ENCODE peak calls at places on chromosomes 16 and 17, in five cellular contexts. One of them, this sample, is unnamed. For H3K9me3, the result is how much of the 10 kb centered on the place peaks cover.

GRCh38 chr17:57859601-57860413 is 10.0 kb upstream of the MRPS23 start:
- DNase-seq in mucosa of descending colon: no peak
- DNase-seq in K562: no peak
- DNase-seq in effector memory CD4-positive, alpha-beta T cell: no peak
- DNase-seq in CD8-positive, alpha-beta memory T cell: no peak
- DNase-seq in this sample: no peak

GRCh38 chr16:12239953-12240485 is 263.5 kb downstream of the SNX29 start:
- DNase-seq in mucosa of descending colon: no peak
- DNase-seq in effector memory CD4-positive, alpha-beta T cell: no peak
- DNase-seq in CD8-positive, alpha-beta memory T cell: no peak
- DNase-seq in K562: no peak
- DNase-seq in this sample: no peak

GRCh38 chr16:12502671-12503070 is 301.0 kb downstream of the CPPED1 start:
- DNase-seq in CD8-positive, alpha-beta memory T cell: no peak
- DNase-seq in effector memory CD4-positive, alpha-beta T cell: no peak
- DNase-seq in mucosa of descending colon: no peak
- DNase-seq in K562: no peak
- DNase-seq in this sample: no peak

GRCh38 chr16:50246299-50247122 is 19.8 kb upstream of the ADCY7 start:
- DNase-seq in K562: no peak
- DNase-seq in CD8-positive, alpha-beta memory T cell: no peak
- DNase-seq in mucosa of descending colon: peak
- DNase-seq in effector memory CD4-positive, alpha-beta T cell: no peak
- DNase-seq in this sample: no peak

GRCh38 chr16:1999866-2000514 is 9.6 kb downstream of the ZNF598 start:
- DNase-seq in mucosa of descending colon: no peak
- DNase-seq in K562: no peak
- DNase-seq in CD8-positive, alpha-beta memory T cell: no peak
- DNase-seq in effector memory CD4-positive, alpha-beta T cell: no peak
- DNase-seq in this sample: no peak

GRCh38 chr17:48055531-48056245 is 7.5 kb downstream of the NFE2L1 start:
- DNase-seq in effector memory CD4-positive, alpha-beta T cell: no peak
- DNase-seq in K562: no peak
- DNase-seq in CD8-positive, alpha-beta memory T cell: no peak
- DNase-seq in mucosa of descending colon: no peak
- DNase-seq in this sample: no peak

GRCh38 chr17:74842599-74843351 is 16.9 kb downstream of the GRIN2C start:
- DNase-seq in K562: peak
- DNase-seq in CD8-positive, alpha-beta memory T cell: no peak
- DNase-seq in effector memory CD4-positive, alpha-beta T cell: no peak
- DNase-seq in mucosa of descending colon: peak
- DNase-seq in this sample: no peak

GRCh38 chr16:25018972-25019617 is 3.9 kb upstream of the ARHGAP17 start:
- DNase-seq in CD8-positive, alpha-beta memory T cell: no peak
- DNase-seq in effector memory CD4-positive, alpha-beta T cell: no peak
- DNase-seq in K562: no peak
- DNase-seq in mucosa of descending colon: no peak
- DNase-seq in this sample: no peak

GRCh38 chr17:80492343-80493136 is 16.1 kb upstream of the NPTX1 start:
- DNase-seq in K562: no peak
- DNase-seq in mucosa of descending colon: no peak
- DNase-seq in CD8-positive, alpha-beta memory T cell: no peak
- DNase-seq in effector memory CD4-positive, alpha-beta T cell: no peak
- DNase-seq in this sample: no peak

GRCh38 chr17:4604111-4604644 is 19.8 kb downstream of the SMTNL2 start:
- DNase-seq in CD8-positive, alpha-beta memory T cell: no peak
- DNase-seq in mucosa of descending colon: peak
- DNase-seq in K562: no peak
- DNase-seq in effector memory CD4-positive, alpha-beta T cell: no peak
- DNase-seq in this sample: no peak

GRCh38 chr16:46885960-46886763 is 2.0 kb downstream of the GPT2 start:
- DNase-seq in CD8-positive, alpha-beta memory T cell: no peak
- DNase-seq in effector memory CD4-positive, alpha-beta T cell: no peak
- DNase-seq in K562: no peak
- DNase-seq in mucosa of descending colon: no peak
- DNase-seq in this sample: no peak

GRCh38 chr17:21500064-21500463 is 123.9 kb downstream of the KCNJ12 start:
- DNase-seq in effector memory CD4-positive, alpha-beta T cell: no peak
- DNase-seq in CD8-positive, alpha-beta memory T cell: no peak
- DNase-seq in mucosa of descending colon: no peak
- DNase-seq in K562: no peak
- DNase-seq in this sample: no peak

GRCh38 chr17:77453613-77454559 is 313.1 kb downstream of the SEC14L1 start:
- DNase-seq in mucosa of descending colon: peak
- DNase-seq in CD8-positive, alpha-beta memory T cell: no peak
- DNase-seq in effector memory CD4-positive, alpha-beta T cell: no peak
- DNase-seq in K562: peak
- DNase-seq in this sample: no peak

GRCh38 chr16:68760671-68761275 is 23.7 kb downstream of the CDH1 start:
- DNase-seq in mucosa of descending colon: no peak
- DNase-seq in CD8-positive, alpha-beta memory T cell: no peak
- DNase-seq in effector memory CD4-positive, alpha-beta T cell: no peak
- DNase-seq in K562: peak
- DNase-seq in this sample: no peak

GRCh38 chr17:50665838-50666237 is 31.2 kb downstream of the ABCC3 start:
- DNase-seq in effector memory CD4-positive, alpha-beta T cell: no peak
- DNase-seq in CD8-positive, alpha-beta memory T cell: no peak
- DNase-seq in mucosa of descending colon: no peak
- DNase-seq in K562: no peak
- DNase-seq in this sample: no peak

GRCh38 chr16:27924411-27925118 is 138.9 kb downstream of the GSG1L start:
- DNase-seq in mucosa of descending colon: no peak
- DNase-seq in effector memory CD4-positive, alpha-beta T cell: no peak
- DNase-seq in CD8-positive, alpha-beta memory T cell: no peak
- DNase-seq in K562: no peak
- DNase-seq in this sample: no peak

GRCh38 chr16:72312862-72313261 is 140.9 kb upstream of the PMFBP1 start:
- DNase-seq in effector memory CD4-positive, alpha-beta T cell: no peak
- DNase-seq in K562: no peak
- DNase-seq in mucosa of descending colon: no peak
- DNase-seq in CD8-positive, alpha-beta memory T cell: no peak
- DNase-seq in this sample: no peak

GRCh38 chr17:69597898-69598692 is 183.6 kb downstream of the MAP2K6 start:
- DNase-seq in mucosa of descending colon: no peak
- DNase-seq in effector memory CD4-positive, alpha-beta T cell: no peak
- DNase-seq in K562: no peak
- DNase-seq in CD8-positive, alpha-beta memory T cell: no peak
- DNase-seq in this sample: no peak

GRCh38 chr17:47975189-47975814 is 4.4 kb downstream of the CDK5RAP3 start:
- DNase-seq in effector memory CD4-positive, alpha-beta T cell: no peak
- DNase-seq in K562: no peak
- DNase-seq in mucosa of descending colon: no peak
- DNase-seq in CD8-positive, alpha-beta memory T cell: no peak
- DNase-seq in this sample: no peak

GRCh38 chr16:56013962-56014552 is 138.9 kb upstream of the CES5A start:
- DNase-seq in effector memory CD4-positive, alpha-beta T cell: no peak
- DNase-seq in CD8-positive, alpha-beta memory T cell: peak
- DNase-seq in K562: peak
- DNase-seq in mucosa of descending colon: peak
- DNase-seq in this sample: no peak

GRCh38 chr17:81241648-81242420 is 2.7 kb downstream of the NDUFAF8 start:
- DNase-seq in CD8-positive, alpha-beta memory T cell: peak
- DNase-seq in effector memory CD4-positive, alpha-beta T cell: peak
- DNase-seq in mucosa of descending colon: peak
- DNase-seq in K562: peak
- DNase-seq in this sample: peak

GRCh38 chr16:85210423-85211169 is 98.3 kb upstream of the CIBAR2 start:
- DNase-seq in effector memory CD4-positive, alpha-beta T cell: no peak
- DNase-seq in mucosa of descending colon: no peak
- DNase-seq in K562: no peak
- DNase-seq in CD8-positive, alpha-beta memory T cell: no peak
- DNase-seq in this sample: no peak

GRCh38 chr17:35752471-35752870 is 568 bp downstream of the GAS2L2 start:
- DNase-seq in mucosa of descending colon: no peak
- DNase-seq in effector memory CD4-positive, alpha-beta T cell: no peak
- DNase-seq in K562: no peak
- DNase-seq in CD8-positive, alpha-beta memory T cell: no peak
- DNase-seq in this sample: no peak

GRCh38 chr16:68640972-68641371 is 4.1 kb upstream of the CDH3 start:
- DNase-seq in effector memory CD4-positive, alpha-beta T cell: no peak
- DNase-seq in mucosa of descending colon: no peak
- DNase-seq in K562: no peak
- DNase-seq in CD8-positive, alpha-beta memory T cell: no peak
- DNase-seq in this sample: no peak

GRCh38 chr17:62713096-62713870 is 85.8 kb downstream of the MRC2 start:
- DNase-seq in mucosa of descending colon: no peak
- DNase-seq in effector memory CD4-positive, alpha-beta T cell: no peak
- DNase-seq in CD8-positive, alpha-beta memory T cell: no peak
- DNase-seq in K562: no peak
- DNase-seq in this sample: no peak

GRCh38 chr16:24174977-24175376 is 81.2 kb upstream of the CACNG3 start:
- DNase-seq in K562: no peak
- DNase-seq in effector memory CD4-positive, alpha-beta T cell: no peak
- DNase-seq in CD8-positive, alpha-beta memory T cell: no peak
- DNase-seq in mucosa of descending colon: no peak
- DNase-seq in this sample: no peak

GRCh38 chr16:72679856-72680255 is 368.1 kb downstream of the ZFHX3 start:
- DNase-seq in effector memory CD4-positive, alpha-beta T cell: no peak
- DNase-seq in mucosa of descending colon: no peak
- DNase-seq in K562: no peak
- DNase-seq in CD8-positive, alpha-beta memory T cell: no peak
- DNase-seq in this sample: no peak

GRCh38 chr17:42118545-42118944 is 2.6 kb downstream of the KAT2A start:
- DNase-seq in effector memory CD4-positive, alpha-beta T cell: no peak
- DNase-seq in K562: peak
- DNase-seq in CD8-positive, alpha-beta memory T cell: no peak
- DNase-seq in mucosa of descending colon: peak
- DNase-seq in this sample: no peak

GRCh38 chr17:42117397-42118125 is 3.6 kb downstream of the KAT2A start:
- DNase-seq in K562: no peak
- DNase-seq in mucosa of descending colon: no peak
- DNase-seq in CD8-positive, alpha-beta memory T cell: no peak
- DNase-seq in effector memory CD4-positive, alpha-beta T cell: no peak
- DNase-seq in this sample: no peak

GRCh38 chr17:42116705-42117396 is 4.3 kb downstream of the KAT2A start:
- DNase-seq in mucosa of descending colon: peak
- DNase-seq in effector memory CD4-positive, alpha-beta T cell: peak
- DNase-seq in CD8-positive, alpha-beta memory T cell: peak
- DNase-seq in K562: peak
- DNase-seq in this sample: peak

GRCh38 chr17:42119301-42119700 is 1.9 kb downstream of the KAT2A start:
- DNase-seq in K562: no peak
- DNase-seq in mucosa of descending colon: no peak
- DNase-seq in effector memory CD4-positive, alpha-beta T cell: no peak
- DNase-seq in CD8-positive, alpha-beta memory T cell: no peak
- DNase-seq in this sample: no peak

DNA sequence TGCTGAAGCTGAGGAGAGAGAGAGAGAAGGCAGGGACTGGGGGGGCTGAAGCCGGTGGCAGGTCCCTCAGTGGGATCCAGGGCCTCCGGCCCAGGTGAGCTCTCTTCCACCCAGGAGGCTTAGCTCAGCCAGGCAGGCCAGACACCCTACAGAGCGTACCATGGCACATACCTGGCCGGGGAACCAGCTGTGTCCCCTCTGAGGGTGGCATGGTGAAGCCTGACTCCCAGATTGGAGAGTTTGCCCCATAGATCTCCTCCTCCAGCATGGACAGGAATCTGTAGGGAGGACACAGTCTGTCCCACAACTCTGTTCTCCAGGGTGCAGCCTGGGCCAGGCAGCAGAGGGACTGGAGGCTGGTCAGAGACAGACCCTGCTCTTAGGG is 3.0 kb downstream of the KAT2A start:
- DNase-seq in mucosa of descending colon: no peak
- DNase-seq in K562: no peak
- DNase-seq in CD8-positive, alpha-beta memory T cell: no peak
- DNase-seq in effector memory CD4-positive, alpha-beta T cell: no peak
- DNase-seq in this sample: no peak
- H3K9me3 ChIP-seq in mucosa of descending colon: under half
- H3K9me3 ChIP-seq in K562: under half
- H3K9me3 ChIP-seq in CD8-positive, alpha-beta memory T cell: under half
- H3K9me3 ChIP-seq in effector memory CD4-positive, alpha-beta T cell: under half
- H3K9me3 ChIP-seq in this sample: under half

GRCh38 chr16:35182943-35183550 is 1723.6 kb downstream of the TP53TG3F start:
- DNase-seq in CD8-positive, alpha-beta memory T cell: no peak
- DNase-seq in K562: no peak
- DNase-seq in mucosa of descending colon: no peak
- DNase-seq in effector memory CD4-positive, alpha-beta T cell: no peak
- DNase-seq in this sample: no peak
- H3K9me3 ChIP-seq in CD8-positive, alpha-beta memory T cell: under half
- H3K9me3 ChIP-seq in K562: under half
- H3K9me3 ChIP-seq in mucosa of descending colon: half or more
- H3K9me3 ChIP-seq in effector memory CD4-positive, alpha-beta T cell: under half
- H3K9me3 ChIP-seq in this sample: under half

DNA sequence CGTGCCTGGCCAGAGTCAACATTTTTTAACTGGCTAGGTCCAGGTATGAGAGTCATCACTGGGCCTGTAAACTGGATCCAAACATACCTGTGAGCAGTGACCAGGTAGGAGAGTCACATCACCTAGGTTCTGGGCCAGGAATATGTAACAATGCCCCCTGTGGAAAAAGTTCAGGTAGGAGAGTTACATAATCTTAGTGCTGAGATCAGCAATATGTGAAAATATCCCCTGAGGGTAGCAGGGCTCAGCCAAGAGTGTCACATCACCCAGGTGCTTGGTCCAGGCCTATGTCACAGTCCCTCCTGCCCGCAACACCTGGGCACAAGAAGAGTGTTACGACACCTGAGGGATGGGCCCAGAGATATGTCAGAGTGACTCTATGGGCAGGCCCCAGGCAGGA is 2104.7 kb downstream of the TP53TG3F start:
- DNase-seq in K562: no peak
- DNase-seq in CD8-positive, alpha-beta memory T cell: no peak
- DNase-seq in effector memory CD4-positive, alpha-beta T cell: no peak
- DNase-seq in mucosa of descending colon: no peak
- DNase-seq in this sample: no peak
- H3K9me3 ChIP-seq in K562: under half
- H3K9me3 ChIP-seq in CD8-positive, alpha-beta memory T cell: under half
- H3K9me3 ChIP-seq in effector memory CD4-positive, alpha-beta T cell: under half
- H3K9me3 ChIP-seq in mucosa of descending colon: half or more
- H3K9me3 ChIP-seq in this sample: under half

GRCh38 chr16:88763502-88764053 is 21.4 kb downstream of the PIEZO1 start:
- DNase-seq in mucosa of descending colon: peak
- DNase-seq in effector memory CD4-positive, alpha-beta T cell: no peak
- DNase-seq in CD8-positive, alpha-beta memory T cell: no peak
- DNase-seq in K562: peak
- DNase-seq in this sample: no peak

GRCh38 chr16:88764913-88765349 is 20.1 kb downstream of the PIEZO1 start:
- DNase-seq in effector memory CD4-positive, alpha-beta T cell: no peak
- DNase-seq in CD8-positive, alpha-beta memory T cell: no peak
- DNase-seq in K562: no peak
- DNase-seq in mucosa of descending colon: no peak
- DNase-seq in this sample: no peak

GRCh38 chr16:88762941-88763340 is 22.1 kb downstream of the PIEZO1 start:
- DNase-seq in mucosa of descending colon: no peak
- DNase-seq in K562: no peak
- DNase-seq in CD8-positive, alpha-beta memory T cell: no peak
- DNase-seq in effector memory CD4-positive, alpha-beta T cell: no peak
- DNase-seq in this sample: no peak

GRCh38 chr16:88762258-88762870 is 22.7 kb downstream of the PIEZO1 start:
- DNase-seq in mucosa of descending colon: no peak
- DNase-seq in effector memory CD4-positive, alpha-beta T cell: no peak
- DNase-seq in CD8-positive, alpha-beta memory T cell: no peak
- DNase-seq in K562: no peak
- DNase-seq in this sample: no peak

DNA sequence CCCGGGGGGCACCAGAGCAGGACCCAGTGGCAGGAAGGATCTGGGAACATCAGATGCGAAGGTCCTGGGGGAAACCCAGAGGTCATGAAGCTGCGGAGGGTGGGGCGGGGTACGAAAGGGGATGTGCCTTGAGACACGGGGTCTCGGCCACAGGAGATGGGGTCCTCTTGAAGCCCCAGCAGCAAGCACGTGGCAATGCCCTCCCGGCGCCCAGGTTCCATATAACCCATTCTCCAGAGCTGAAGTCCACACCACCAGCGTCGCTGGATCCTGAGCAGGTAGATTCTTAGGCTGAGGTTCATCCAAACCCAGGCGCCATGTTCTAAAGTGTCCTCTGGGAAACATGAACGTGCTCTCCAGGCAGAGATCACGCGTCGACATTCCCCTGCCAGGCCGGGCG is 20.9 kb downstream of the PIEZO1 start:
- DNase-seq in CD8-positive, alpha-beta memory T cell: no peak
- DNase-seq in effector memory CD4-positive, alpha-beta T cell: no peak
- DNase-seq in K562: no peak
- DNase-seq in mucosa of descending colon: no peak
- DNase-seq in this sample: no peak
- H3K9me3 ChIP-seq in CD8-positive, alpha-beta memory T cell: under half
- H3K9me3 ChIP-seq in effector memory CD4-positive, alpha-beta T cell: under half
- H3K9me3 ChIP-seq in K562: under half
- H3K9me3 ChIP-seq in mucosa of descending colon: under half
- H3K9me3 ChIP-seq in this sample: under half

This sample was measured in T-helper 17 cell.